ENCODE peak calls at places on chromosomes 2 and 18, in seven cellular contexts. Y is choroid plexus epithelial cell, E is MM.1S, H is D721Med, S is mucosa of descending colon, L is progenitor cell of endocrine pancreas, B is endothelial cell. V is an unnamed sample.

GRCh38 chr2:151238527-151239487 is 22.9 kb downstream of the RBM43 start:
- DNase-seq in Y (peak), E (peak), H (peak), S (no peak), L (peak), B (peak), V (peak)

GRCh38 chr18:76382265-76382664 is 112.8 kb downstream of the ZNF516 start:
- DNase-seq in Y (no peak), E (no peak), H (no peak), S (no peak), L (no peak), B (no peak), V (no peak)

GRCh38 chr2:44470151-44470550 is 108.4 kb downstream of the CAMKMT start:
- DNase-seq in Y (no peak), E (no peak), H (no peak), S (no peak), L (no peak), B (no peak), V (no peak)

GRCh38 chr18:70362258-70362657 is 73.4 kb downstream of the SOCS6 start:
- DNase-seq in Y (no peak), E (no peak), H (no peak), S (no peak), L (no peak), B (no peak), V (no peak)

GRCh38 chr2:51919395-51919794 is 887.5 kb upstream of the NRXN1 start:
- DNase-seq in Y (peak), E (no peak), H (no peak), S (no peak), L (no peak), B (no peak), V (no peak)

GRCh38 chr2:85393836-85394235 is 16.3 kb downstream of the CAPG start:
- DNase-seq in Y (no peak), E (no peak), H (no peak), S (no peak), L (no peak), B (no peak), V (no peak)

GRCh38 chr2:134917958-134918517 is 584 bp upstream of the CCNT2 start:
- DNase-seq in Y (no peak), E (no peak), H (no peak), S (no peak), L (peak), B (peak), V (no peak)

GRCh38 chr2:200028998-200029397 is 73.6 kb downstream of the MAIP1 start:
- DNase-seq in Y (no peak), E (no peak), H (no peak), S (no peak), L (no peak), B (no peak), V (no peak)

GRCh38 chr2:231708773-231709635 is 679 bp downstream of the PTMA start:
- DNase-seq in Y (peak), E (peak), H (no peak), S (peak), L (peak), B (peak), V (peak)

GRCh38 chr2:178328037-178328436 is 122.9 kb downstream of the PRKRA start:
- DNase-seq in Y (peak), E (peak), H (no peak), S (no peak), L (no peak), B (no peak), V (no peak)

GRCh38 chr2:145546091-145546490 is 1026.2 kb upstream of the ZEB2 start:
- DNase-seq in Y (peak), E (no peak), H (no peak), S (no peak), L (no peak), B (no peak), V (no peak)

GRCh38 chr18:45723921-45724320 is at the start of gene SLC14A1:
- DNase-seq in Y (no peak), E (no peak), H (no peak), S (no peak), L (no peak), B (no peak), V (no peak)

GRCh38 chr2:30222636-30223360 is 8.5 kb upstream of the LBH start:
- DNase-seq in Y (no peak), E (no peak), H (no peak), S (no peak), L (no peak), B (no peak), V (no peak)

GRCh38 chr18:74040459-74041332 is 106.9 kb downstream of the FBXO15 start:
- DNase-seq in Y (peak), E (peak), H (peak), S (no peak), L (peak), B (peak), V (peak)
- TF ChIP-seq CTCF in Y (peak), E (peak), H (peak), S (peak), L (peak), B (peak), V (peak)

GRCh38 chr2:81324046-81324445 is 1019.5 kb upstream of the LRRTM1 start:
- DNase-seq in Y (peak), E (peak), H (no peak), S (no peak), L (no peak), B (peak), V (no peak)
- TF ChIP-seq CTCF in Y (peak), E (peak), H (peak), S (no peak), L (peak), B (peak), V (no peak)

GRCh38 chr2:217360781-217361485 is 501.1 kb upstream of the TNP1 start:
- DNase-seq in Y (no peak), E (no peak), H (no peak), S (no peak), L (no peak), B (no peak), V (no peak)
- TF ChIP-seq CTCF in Y (no peak), E (no peak), H (no peak), S (no peak), L (no peak), B (no peak), V (no peak)

GRCh38 chr18:35592298-35592697 is 10.8 kb downstream of the GALNT1 start:
- DNase-seq in Y (no peak), E (no peak), H (no peak), S (no peak), L (no peak), B (no peak), V (peak)

GRCh38 chr18:35585608-35586007 is 4.1 kb downstream of the GALNT1 start:
- DNase-seq in Y (no peak), E (no peak), H (no peak), S (no peak), L (no peak), B (no peak), V (no peak)

GRCh38 chr18:35590935-35591334 is 9.4 kb downstream of the GALNT1 start:
- DNase-seq in Y (peak), E (no peak), H (no peak), S (no peak), L (no peak), B (no peak), V (no peak)

GRCh38 chr18:35588122-35588521 is 6.6 kb downstream of the GALNT1 start:
- DNase-seq in Y (no peak), E (no peak), H (no peak), S (no peak), L (no peak), B (no peak), V (no peak)

DNA sequence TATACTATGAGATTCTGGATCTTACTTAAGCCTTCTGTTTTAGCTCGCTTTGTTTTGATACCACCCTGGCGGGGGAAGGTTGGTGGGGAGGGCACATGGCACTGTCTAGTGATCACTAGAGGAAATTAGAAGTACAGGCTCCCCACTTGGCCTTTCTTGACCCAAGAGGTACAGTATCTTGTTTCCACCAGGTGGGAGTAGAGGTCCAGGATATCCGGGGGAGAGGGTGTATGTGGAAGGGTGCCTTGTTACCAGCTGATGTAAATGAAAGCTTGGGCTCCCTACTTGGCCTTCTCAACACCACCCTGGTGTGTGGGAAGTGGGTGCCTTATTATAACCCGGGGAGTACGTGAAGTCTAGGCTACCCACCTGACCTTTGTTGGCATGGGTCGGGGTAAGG is 7.5 kb downstream of the GALNT1 start:
- DNase-seq in Y (no peak), E (no peak), H (no peak), S (no peak), L (no peak), B (peak), V (no peak)
- TF ChIP-seq CTCF in Y (peak), E (no peak), H (no peak), S (no peak), L (no peak), B (no peak), V (no peak)

GRCh38 chr2:66587216-66587615 is 152.3 kb downstream of the MEIS1 start:
- DNase-seq in Y (peak), E (no peak), H (no peak), S (no peak), L (no peak), B (peak), V (no peak)
- TF ChIP-seq CTCF in Y (peak), E (no peak), H (peak), S (no peak), L (peak), B (no peak), V (no peak)

DNA sequence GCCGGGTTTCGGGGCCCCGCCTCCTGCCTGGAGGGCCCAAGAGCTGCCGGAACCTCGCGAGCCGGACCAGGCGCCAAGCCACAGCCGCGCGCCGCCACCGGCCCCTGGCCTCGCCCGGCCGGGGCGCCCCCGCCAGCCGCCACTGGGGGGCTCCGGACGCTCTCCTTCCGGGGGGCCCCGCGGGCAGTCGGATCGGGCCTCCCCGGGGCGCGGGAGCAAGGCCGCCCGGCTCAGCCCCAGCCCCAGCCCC is 17.4 kb upstream of the HAAO start:
- DNase-seq in Y (no peak), E (peak), H (no peak), S (peak), L (peak), B (peak), V (no peak)
- TF ChIP-seq CTCF in Y (no peak), E (no peak), H (no peak), S (no peak), L (peak), B (peak), V (peak)

GRCh38 chr2:137987011-137987410 is 22.7 kb downstream of the HNMT start:
- DNase-seq in Y (no peak), E (no peak), H (no peak), S (no peak), L (no peak), B (no peak), V (no peak)
- TF ChIP-seq CTCF in Y (no peak), E (no peak), H (no peak), S (no peak), L (no peak), B (no peak), V (no peak)

GRCh38 chr2:219775506-219775905 is 148.1 kb downstream of the SLC4A3 start:
- DNase-seq in Y (no peak), E (no peak), H (no peak), S (no peak), L (no peak), B (no peak), V (no peak)
- TF ChIP-seq CTCF in Y (no peak), E (no peak), H (no peak), S (no peak), L (no peak), B (no peak), V (no peak)